ENCODE peak calls at places on chromosomes 7 and 10, in seven cellular contexts. K is hepatocyte, A is mammary epithelial cell, I is OCI-LY7, P is HCT116, E is GM23248, H is endothelial cell of umbilical vein. X is an unnamed sample.

GRCh38 chr7:20598479-20599419 is 16.7 kb upstream of the ABCB5 start:
- DNase-seq in K (peak), A (peak), I (peak), P (peak), E (peak), H (peak), X (no peak)

GRCh38 chr10:69961168-69961863 is 91.3 kb upstream of the MACROH2A2 start:
- DNase-seq in K (peak), A (no peak), I (peak), P (no peak), E (no peak), H (no peak), X (peak)

GRCh38 chr10:128160335-128160734 is 34.1 kb upstream of the MKI67 start:
- DNase-seq in K (no peak), A (no peak), I (no peak), P (no peak), E (no peak), H (no peak), X (no peak)

GRCh38 chr7:121088870-121089269 is 100.4 kb downstream of the CPED1 start:
- DNase-seq in K (no peak), A (no peak), I (no peak), P (no peak), E (no peak), H (no peak), X (no peak)

GRCh38 chr10:112832361-112832878 is 117.6 kb upstream of the TCF7L2 start:
- DNase-seq in K (peak), A (peak), I (no peak), P (peak), E (peak), H (no peak), X (peak)

GRCh38 chr7:34392972-34393371 is 265.0 kb upstream of the NPSR1 start:
- DNase-seq in K (no peak), A (no peak), I (no peak), P (no peak), E (no peak), H (no peak), X (no peak)

GRCh38 chr10:16611037-16611436 is 89.4 kb upstream of the C1QL3 start:
- DNase-seq in K (no peak), A (no peak), I (no peak), P (no peak), E (no peak), H (no peak), X (no peak)

GRCh38 chr7:97004931-97005763 is at the start of gene DLX6:
- DNase-seq in K (peak), A (peak), I (no peak), P (no peak), E (peak), H (no peak), X (peak)

GRCh38 chr7:25389489-25390106 is 161.3 kb upstream of the NPVF start:
- DNase-seq in K (peak), A (peak), I (peak), P (peak), E (peak), H (peak), X (no peak)

GRCh38 chr10:63672491-63672890 is 151.3 kb downstream of the REEP3 start:
- DNase-seq in K (no peak), A (no peak), I (no peak), P (no peak), E (no peak), H (no peak), X (no peak)

GRCh38 chr7:104207348-104207730 is 474 bp downstream of the ORC5 start:
- DNase-seq in K (no peak), A (peak), I (peak), P (no peak), E (peak), H (peak), X (no peak)

GRCh38 chr10:102918817-102919236 is 733 bp downstream of the CNNM2 start:
- DNase-seq in K (peak), A (peak), I (peak), P (no peak), E (peak), H (no peak), X (no peak)

GRCh38 chr7:158411232-158411950 is 176.2 kb downstream of the PTPRN2 start:
- DNase-seq in K (no peak), A (no peak), I (no peak), P (no peak), E (no peak), H (no peak), X (no peak)

GRCh38 chr7:45257284-45257683 is 99.7 kb downstream of the RAMP3 start:
- DNase-seq in K (no peak), A (no peak), I (no peak), P (no peak), E (no peak), H (no peak), X (no peak)

GRCh38 chr10:16521311-16522016 is at the start of gene C1QL3:
- DNase-seq in K (peak), A (peak), I (no peak), P (no peak), E (peak), H (no peak), X (peak)

GRCh38 chr10:132957131-132957530 is 14.8 kb upstream of the CFAP46 start:
- DNase-seq in K (no peak), A (no peak), I (no peak), P (no peak), E (no peak), H (no peak), X (no peak)

GRCh38 chr7:50534690-50535290 is 30.4 kb downstream of the DDC start:
- DNase-seq in K (peak), A (peak), I (no peak), P (peak), E (peak), H (peak), X (peak)

GRCh38 chr7:102991540-102992214 is 78.9 kb downstream of the LRRC17 start:
- DNase-seq in K (peak), A (peak), I (no peak), P (peak), E (peak), H (peak), X (no peak)

GRCh38 chr10:71342850-71343773 is 24.1 kb downstream of the SLC29A3 start:
- DNase-seq in K (peak), A (no peak), I (no peak), P (no peak), E (peak), H (no peak), X (no peak)

GRCh38 chr7:103412151-103412550 is 33.9 kb downstream of the SLC26A5 start:
- DNase-seq in K (no peak), A (no peak), I (no peak), P (no peak), E (no peak), H (no peak), X (no peak)

GRCh38 chr10:86258488-86258887 is 108.1 kb downstream of the GRID1 start:
- DNase-seq in K (no peak), A (no peak), I (no peak), P (no peak), E (peak), H (no peak), X (peak)

GRCh38 chr7:82291931-82292330 is 151.6 kb downstream of the CACNA2D1 start:
- DNase-seq in K (no peak), A (peak), I (no peak), P (peak), E (peak), H (peak), X (no peak)

GRCh38 chr7:157411580-157411979 is 74.8 kb downstream of the DNAJB6 start:
- DNase-seq in K (no peak), A (no peak), I (no peak), P (no peak), E (no peak), H (no peak), X (peak)

GRCh38 chr7:44914992-44915607 is 29.8 kb upstream of the PURB start:
- DNase-seq in K (no peak), A (no peak), I (no peak), P (no peak), E (no peak), H (no peak), X (no peak)

GRCh38 chr10:62817120-62817762 is 1.1 kb upstream of the EGR2 start:
- DNase-seq in K (peak), A (peak), I (peak), P (no peak), E (peak), H (peak), X (peak)

GRCh38 chr10:1509003-1509402 is 228.3 kb downstream of the ADARB2 start:
- DNase-seq in K (no peak), A (no peak), I (no peak), P (no peak), E (no peak), H (no peak), X (no peak)

GRCh38 chr7:94064541-94065191 is 60.5 kb upstream of the BET1 start:
- DNase-seq in K (no peak), A (no peak), I (no peak), P (no peak), E (peak), H (peak), X (no peak)

GRCh38 chr7:45001826-45002225 is 1.8 kb downstream of the CCM2 start:
- DNase-seq in K (no peak), A (peak), I (peak), P (no peak), E (no peak), H (no peak), X (no peak)

GRCh38 chr10:44030132-44030531 is 354.8 kb downstream of the CXCL12 start:
- DNase-seq in K (no peak), A (no peak), I (peak), P (no peak), E (no peak), H (no peak), X (peak)

GRCh38 chr10:1536341-1536740 is 201.0 kb downstream of the ADARB2 start:
- DNase-seq in K (no peak), A (no peak), I (no peak), P (no peak), E (no peak), H (no peak), X (no peak)

GRCh38 chr7:23963461-23963860 is 253.4 kb downstream of the STK31 start:
- DNase-seq in K (no peak), A (no peak), I (no peak), P (no peak), E (no peak), H (no peak), X (no peak)

GRCh38 chr10:110947061-110947595 is 27.7 kb downstream of the SHOC2 start:
- DNase-seq in K (no peak), A (peak), I (no peak), P (no peak), E (peak), H (no peak), X (no peak)

GRCh38 chr10:49361178-49361554 is 34.7 kb downstream of the DRGX start:
- DNase-seq in K (no peak), A (no peak), I (no peak), P (no peak), E (no peak), H (no peak), X (no peak)

GRCh38 chr10:123633106-123633505 is 33.0 kb upstream of the GPR26 start:
- DNase-seq in K (no peak), A (no peak), I (no peak), P (no peak), E (peak), H (no peak), X (no peak)

GRCh38 chr7:28192786-28193581 is 12.4 kb upstream of the JAZF1 start:
- DNase-seq in K (no peak), A (no peak), I (no peak), P (no peak), E (peak), H (no peak), X (no peak)

GRCh38 chr7:132501956-132502355 is 74.3 kb downstream of the PLXNA4 start:
- DNase-seq in K (no peak), A (no peak), I (no peak), P (no peak), E (no peak), H (peak), X (no peak)

GRCh38 chr7:99707096-99707495 is 27.3 kb upstream of the CYP3A5 start:
- DNase-seq in K (no peak), A (peak), I (no peak), P (no peak), E (peak), H (no peak), X (no peak)
- H3K4me2 ChIP-seq in K (no peak), A (no peak), I (no peak), P (no peak), E (no peak), H (no peak), X (no peak)

GRCh38 chr7:99694201-99694911 is 14.6 kb upstream of the CYP3A5 start:
- DNase-seq in K (peak), A (no peak), I (no peak), P (no peak), E (no peak), H (no peak), X (no peak)
- H3K4me2 ChIP-seq in K (peak), A (no peak), I (no peak), P (no peak), E (no peak), H (no peak), X (no peak)

DNA sequence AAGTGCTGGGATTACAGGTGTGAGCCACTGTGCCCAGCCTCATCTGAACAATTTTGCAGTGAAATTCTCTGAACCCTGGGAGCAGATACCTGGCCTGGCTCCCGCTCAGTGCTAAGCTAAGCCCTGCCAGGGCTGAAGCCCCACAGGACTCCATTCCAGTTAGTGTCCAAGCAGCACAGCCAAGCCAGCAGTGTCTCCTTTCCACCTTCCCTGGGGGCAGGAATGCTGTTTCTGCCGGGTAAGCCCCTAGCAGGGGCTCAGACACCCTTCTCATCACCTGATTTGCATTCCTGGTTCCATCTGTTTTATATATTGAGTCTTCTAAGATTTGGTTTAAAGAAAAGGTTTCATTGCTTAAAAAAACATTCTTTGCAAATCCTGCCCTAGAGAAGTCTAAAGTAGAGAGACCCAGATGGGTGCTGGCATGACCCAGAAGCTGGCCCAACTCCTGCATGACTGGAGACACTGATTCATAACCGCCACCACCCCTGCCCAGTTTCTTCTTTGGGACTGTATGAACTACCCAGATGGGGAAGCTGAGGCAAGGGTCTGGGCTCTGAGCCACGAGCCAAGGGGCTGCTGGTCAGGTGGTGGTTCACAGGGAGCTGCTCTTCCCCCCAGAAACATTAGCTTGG is 14.0 kb downstream of the SLC13A4 start:
- DNase-seq in K (no peak), A (no peak), I (no peak), P (no peak), E (peak), H (no peak), X (no peak)
- H3K4me2 ChIP-seq in K (no peak), A (no peak), I (no peak), P (peak), E (peak), H (no peak), X (no peak)

GRCh38 chr7:1015196-1015595 is 29.1 kb upstream of the GPR146 start:
- DNase-seq in K (no peak), A (no peak), I (no peak), P (no peak), E (no peak), H (no peak), X (no peak)

GRCh38 chr7:1017586-1018333 is 26.6 kb upstream of the GPR146 start:
- DNase-seq in K (no peak), A (no peak), I (no peak), P (no peak), E (no peak), H (no peak), X (no peak)

GRCh38 chr7:1014681-1015080 is 29.7 kb upstream of the GPR146 start:
- DNase-seq in K (no peak), A (no peak), I (no peak), P (no peak), E (no peak), H (no peak), X (no peak)

GRCh38 chr7:1016577-1017531 is 27.5 kb upstream of the GPR146 start:
- DNase-seq in K (no peak), A (no peak), I (no peak), P (no peak), E (no peak), H (no peak), X (no peak)

GRCh38 chr7:1015631-1016121 is 28.7 kb upstream of the GPR146 start:
- DNase-seq in K (peak), A (no peak), I (no peak), P (no peak), E (no peak), H (no peak), X (no peak)
- H3K4me2 ChIP-seq in K (no peak), A (no peak), I (no peak), P (no peak), E (no peak), H (no peak), X (no peak)

X was measured in H9.